ENCODE peak calls at places on chromosomes 6 and 20, in seven cellular contexts. C, T, P, X, A, Z and R are unnamed samples.

GRCh38 chr20:48339147-48339985 is 488.4 kb downstream of the PREX1 start:
- DNase-seq in C (no peak), T (no peak), P (peak; percentile 3), X (no peak), A (no peak), Z (peak; percentile 64), R (no peak)

GRCh38 chr20:54475334-54476287 is at the start of gene DOK5:
- DNase-seq in C (no peak), T (no peak), P (peak; percentile 29), X (no peak), A (no peak), Z (no peak), R (no peak)

GRCh38 chr6:45543298-45544235 is 165.8 kb upstream of the SUPT3H start:
- DNase-seq in C (no peak), T (no peak), P (no peak), X (no peak), A (no peak), Z (no peak), R (no peak)

GRCh38 chr6:5950448-5950847 is 56.3 kb downstream of the NRN1 start:
- DNase-seq in C (peak; percentile 48), T (no peak), P (no peak), X (no peak), A (no peak), Z (peak; percentile 28), R (peak; percentile 47)

GRCh38 chr20:38369387-38369786 is 23.1 kb downstream of the LBP start:
- DNase-seq in C (no peak), T (peak; percentile 69), P (no peak), X (no peak), A (no peak), Z (peak; percentile 42), R (peak; percentile 25)

GRCh38 chr6:13769655-13770053 is 44.7 kb downstream of the MCUR1 start:
- DNase-seq in C (no peak), T (no peak), P (no peak), X (no peak), A (no peak), Z (no peak), R (peak; percentile 9)

GRCh38 chr20:57313951-57314350 is 15.7 kb upstream of the SPO11 start:
- DNase-seq in C (no peak), T (no peak), P (no peak), X (no peak), A (no peak), Z (no peak), R (no peak)

GRCh38 chr6:11431455-11431937 is 106.1 kb upstream of the TMEM170B start:
- DNase-seq in C (no peak), T (no peak), P (no peak), X (no peak), A (no peak), Z (no peak), R (no peak)

GRCh38 chr6:170028629-170029345 is 262.1 kb downstream of the DLL1 start:
- DNase-seq in C (no peak), T (no peak), P (no peak), X (no peak), A (no peak), Z (no peak), R (peak; percentile 1)

GRCh38 chr6:11926594-11927407 is 85.3 kb upstream of the HIVEP1 start:
- DNase-seq in C (no peak), T (no peak), P (no peak), X (no peak), A (no peak), Z (no peak), R (no peak)

GRCh38 chr6:15473174-15473573 is 189.7 kb downstream of the DTNBP1 start:
- DNase-seq in C (no peak), T (no peak), P (no peak), X (no peak), A (no peak), Z (no peak), R (no peak)

GRCh38 chr20:45779011-45779915 is 12.4 kb downstream of the WFDC3 start:
- DNase-seq in C (no peak), T (peak; percentile 81), P (peak; percentile 98), X (no peak), A (peak; percentile 98), Z (no peak), R (no peak)

GRCh38 chr6:107491059-107491609 is 1.2 kb downstream of the SOBP start:
- DNase-seq in C (no peak), T (no peak), P (peak; percentile 17), X (no peak), A (no peak), Z (peak; percentile 31), R (peak; percentile 80)

GRCh38 chr6:41642090-41642959 is 4.1 kb downstream of the MDFI start:
- DNase-seq in C (no peak), T (no peak), P (no peak), X (peak; percentile 44), A (no peak), Z (no peak), R (no peak)

GRCh38 chr6:158439255-158439654 is 120.6 kb upstream of the TMEM181 start:
- DNase-seq in C (no peak), T (no peak), P (no peak), X (no peak), A (no peak), Z (peak; percentile 75), R (no peak)

GRCh38 chr20:59820204-59821041 is 113.0 kb downstream of the SYCP2 start:
- DNase-seq in C (no peak), T (no peak), P (no peak), X (no peak), A (no peak), Z (no peak), R (no peak)

GRCh38 chr6:78947529-78947928 is 80.2 kb downstream of the IRAK1BP1 start:
- DNase-seq in C (no peak), T (no peak), P (no peak), X (no peak), A (no peak), Z (no peak), R (no peak)

GRCh38 chr20:63461364-63461763 is 11.1 kb downstream of the KCNQ2 start:
- DNase-seq in C (no peak), T (peak; percentile 94), P (no peak), X (no peak), A (no peak), Z (no peak), R (no peak)